ENCODE peak calls at places on chromosomes 1 and 21, in eight cellular contexts. T is effector memory CD8-positive, alpha-beta T cell; F is neural crest cell; J is Right ventricle myocardium superior; M is pulmonary artery endothelial cell; E is T-cell; L is HTR-8/SVneo; H is activated CD4-positive, CD25-positive, alpha-beta regulatory T cell treated with anti-CD3 and anti-CD28 coated beads, Interleukin-2, amount 50 U/mL, for 72 hours. K is an unnamed sample.

GRCh38 chr1:212608956-212609700 is 567 bp downstream of the ATF3 start:
- DNase-seq in T (peak), F (peak), J (peak), M (no peak), E (peak), L (peak), H (peak), K (peak)

GRCh38 chr1:205507896-205508714 is 3.6 kb downstream of the CDK18 start:
- DNase-seq in T (no peak), F (no peak), J (no peak), M (no peak), E (no peak), L (no peak), H (no peak), K (no peak)

GRCh38 chr1:205700865-205701401 is 20.6 kb upstream of the SLC45A3 start:
- DNase-seq in T (no peak), F (no peak), J (peak), M (peak), E (no peak), L (no peak), H (no peak), K (no peak)

GRCh38 chr1:145957443-145958319 is at the start of gene LIX1L:
- DNase-seq in T (peak), F (peak), J (peak), M (peak), E (peak), L (peak), H (peak), K (peak)

GRCh38 chr1:67948155-67949075 is 102.0 kb downstream of the DIRAS3 start:
- DNase-seq in T (no peak), F (no peak), J (no peak), M (no peak), E (no peak), L (no peak), H (no peak), K (no peak)

GRCh38 chr1:200428482-200429205 is 18.8 kb upstream of the ZNF281 start:
- DNase-seq in T (no peak), F (no peak), J (no peak), M (no peak), E (no peak), L (no peak), H (no peak), K (no peak)

GRCh38 chr1:22500476-22500875 is 48.8 kb downstream of the ZBTB40 start:
- DNase-seq in T (no peak), F (peak), J (no peak), M (peak), E (no peak), L (peak), H (no peak), K (no peak)

GRCh38 chr21:26087223-26087918 is 83.2 kb downstream of the APP start:
- DNase-seq in T (no peak), F (no peak), J (no peak), M (no peak), E (no peak), L (no peak), H (no peak), K (no peak)